ENCODE peak calls at places on chromosomes 2 and 18, in seven cellular contexts. B is upper lobe of left lung, X is Panc1, Y is K562, U is SK-N-SH, L is stomach, J is prostate gland. Z is an unnamed sample. For H3K9me3, the result is how much of the 10 kb centered on the place peaks cover.

GRCh38 chr18:37328946-37329719 is 236.5 kb downstream of the CELF4 start:
- DNase-seq in B (no peak), X (no peak), Y (peak), U (no peak), L (no peak), J (no peak), Z (no peak)

GRCh38 chr2:62382122-62382521 is 123.9 kb downstream of the TMEM17 start:
- DNase-seq in B (no peak), X (no peak), Y (no peak), U (no peak), L (no peak), J (no peak), Z (no peak)

GRCh38 chr18:24413148-24413547 is 13.3 kb upstream of the IMPACT start:
- DNase-seq in B (no peak), X (no peak), Y (no peak), U (no peak), L (no peak), J (no peak), Z (no peak)

GRCh38 chr18:6951336-6952090 is 166.1 kb downstream of the LAMA1 start:
- DNase-seq in B (no peak), X (no peak), Y (no peak), U (no peak), L (no peak), J (no peak), Z (no peak)

GRCh38 chr2:24009680-24010476 is at the start of gene MFSD2B:
- DNase-seq in B (peak), X (no peak), Y (peak), U (peak), L (no peak), J (no peak), Z (no peak)

GRCh38 chr2:72011356-72011661 is 136.4 kb downstream of the CYP26B1 start:
- DNase-seq in B (no peak), X (no peak), Y (no peak), U (no peak), L (peak), J (no peak), Z (no peak)

GRCh38 chr2:42171396-42171971 is 2.3 kb downstream of the EML4 start:
- DNase-seq in B (no peak), X (no peak), Y (no peak), U (peak), L (no peak), J (no peak), Z (no peak)

GRCh38 chr2:47265751-47266231 is 110.7 kb upstream of the STPG4 start:
- DNase-seq in B (no peak), X (no peak), Y (no peak), U (peak), L (no peak), J (peak), Z (no peak)

GRCh38 chr2:231711677-231712461 is 3.5 kb downstream of the PTMA start:
- DNase-seq in B (no peak), X (no peak), Y (no peak), U (no peak), L (no peak), J (no peak), Z (no peak)

GRCh38 chr2:66435549-66435875 is 587 bp downstream of the MEIS1 start:
- DNase-seq in B (no peak), X (no peak), Y (peak), U (no peak), L (no peak), J (no peak), Z (no peak)

GRCh38 chr2:216606551-216607527 is 26.4 kb upstream of the IGFBP2 start:
- DNase-seq in B (peak), X (no peak), Y (no peak), U (no peak), L (no peak), J (no peak), Z (no peak)

GRCh38 chr2:95278637-95279225 is 4.5 kb downstream of the PROM2 start:
- DNase-seq in B (no peak), X (no peak), Y (no peak), U (no peak), L (no peak), J (no peak), Z (no peak)

GRCh38 chr2:216034065-216034464 is 20.7 kb upstream of the MREG start:
- DNase-seq in B (no peak), X (no peak), Y (peak), U (peak), L (peak), J (peak), Z (peak)

GRCh38 chr2:54106631-54107454 is 8.6 kb upstream of the ACYP2 start:
- DNase-seq in B (no peak), X (no peak), Y (peak), U (peak), L (peak), J (no peak), Z (no peak)

GRCh38 chr18:26640541-26640940 is 92.2 kb upstream of the KCTD1 start:
- DNase-seq in B (no peak), X (no peak), Y (no peak), U (no peak), L (no peak), J (no peak), Z (no peak)

GRCh38 chr18:26639149-26639548 is 90.8 kb upstream of the KCTD1 start:
- DNase-seq in B (peak), X (no peak), Y (no peak), U (no peak), L (no peak), J (no peak), Z (no peak)

GRCh38 chr18:26646897-26647296 is 98.5 kb upstream of the KCTD1 start:
- DNase-seq in B (no peak), X (no peak), Y (no peak), U (no peak), L (no peak), J (no peak), Z (no peak)

GRCh38 chr18:26637983-26638382 is 89.6 kb upstream of the KCTD1 start:
- DNase-seq in B (no peak), X (no peak), Y (no peak), U (no peak), L (no peak), J (no peak), Z (no peak)

GRCh38 chr18:26642461-26643348 is 94.4 kb upstream of the KCTD1 start:
- DNase-seq in B (peak), X (no peak), Y (no peak), U (no peak), L (no peak), J (no peak), Z (no peak)
- TF ChIP-seq POLR2AphosphoS5 in B (no peak), X (no peak), Y (no peak), U (no peak), L (no peak), J (no peak), Z (no peak)

DNA sequence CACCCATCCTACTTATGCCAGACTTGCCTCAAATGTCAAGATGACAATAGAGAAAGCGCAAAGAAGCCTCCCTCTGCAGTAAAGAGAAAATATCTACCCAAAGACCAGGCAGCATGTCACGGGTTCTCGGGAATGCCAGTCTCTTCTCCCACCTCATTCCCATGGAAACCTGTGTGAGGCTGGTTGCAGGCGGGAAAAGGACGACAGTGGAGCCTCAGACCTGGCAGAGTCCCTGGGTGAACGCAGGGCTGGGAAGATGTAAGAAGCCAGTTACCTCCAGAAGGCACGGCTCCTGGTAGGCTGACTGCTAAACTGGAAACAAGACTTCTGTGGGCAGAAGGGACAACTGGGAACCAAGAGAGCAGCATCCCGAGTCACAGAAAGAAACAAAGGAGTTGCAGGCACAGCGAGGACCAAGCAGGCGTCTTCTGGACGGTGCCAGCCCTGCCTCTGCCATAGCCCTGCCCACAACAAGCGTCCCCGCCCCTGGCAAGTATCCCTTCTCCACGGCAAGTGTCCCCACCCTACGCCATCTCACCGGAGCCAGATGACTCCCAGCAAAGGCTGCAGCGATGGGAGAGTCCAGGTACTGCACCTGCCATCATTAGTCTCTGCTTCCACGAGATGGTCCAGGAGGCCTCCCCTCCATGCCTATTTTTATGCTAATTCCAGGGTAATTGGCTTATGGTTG is 440.8 kb upstream of the MYT1L start:
- DNase-seq in B (no peak), X (no peak), Y (no peak), U (no peak), L (no peak), J (no peak), Z (no peak)
- H3K9me3 ChIP-seq in B (under half), X (under half), Y (under half), U (under half), L (under half), J (under half), Z (under half)

GRCh38 chr2:174663572-174663971 is 66.0 kb upstream of the WIPF1 start:
- DNase-seq in B (no peak), X (no peak), Y (no peak), U (peak), L (no peak), J (no peak), Z (no peak)

GRCh38 chr2:174662859-174663258 is 65.3 kb upstream of the WIPF1 start:
- DNase-seq in B (no peak), X (no peak), Y (no peak), U (no peak), L (no peak), J (no peak), Z (no peak)

GRCh38 chr2:174662459-174662858 is 64.9 kb upstream of the WIPF1 start:
- DNase-seq in B (no peak), X (no peak), Y (no peak), U (no peak), L (no peak), J (no peak), Z (no peak)

GRCh38 chr2:174666312-174666711 is 68.7 kb upstream of the WIPF1 start:
- DNase-seq in B (no peak), X (no peak), Y (no peak), U (no peak), L (no peak), J (no peak), Z (no peak)

GRCh38 chr2:174664084-174664759 is 66.6 kb upstream of the WIPF1 start:
- DNase-seq in B (no peak), X (no peak), Y (no peak), U (no peak), L (no peak), J (no peak), Z (no peak)
- H3K27ac ChIP-seq in B (no peak), X (no peak), Y (no peak), U (peak), L (peak), J (no peak), Z (peak)

GRCh38 chr18:13616525-13617035 is 109.8 kb downstream of the FAM210A start:
- DNase-seq in B (peak), X (no peak), Y (no peak), U (no peak), L (no peak), J (no peak), Z (no peak)
- TF ChIP-seq POLR2AphosphoS5 in B (no peak), X (no peak), Y (no peak), U (no peak), L (no peak), J (no peak), Z (no peak)

DNA sequence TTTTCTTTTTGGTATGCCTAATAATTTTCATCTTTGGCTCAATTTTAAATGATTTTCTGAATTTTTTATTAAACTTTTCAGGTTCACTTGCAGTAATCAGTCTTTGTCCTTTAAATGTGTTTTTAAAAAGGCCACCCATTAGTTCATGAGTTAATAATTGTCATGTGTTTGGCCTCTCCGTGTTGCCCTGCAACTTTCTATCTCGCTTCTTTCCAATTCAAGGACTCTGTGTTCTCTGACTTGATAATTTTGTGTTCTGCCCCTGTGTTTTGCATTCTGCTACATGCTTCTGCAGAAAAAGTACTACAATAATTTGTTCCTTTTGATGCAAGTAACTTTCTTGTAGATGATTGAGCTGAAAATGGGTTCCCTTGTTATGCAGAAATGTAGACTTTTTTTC is 921.4 kb upstream of the LRATD1 start:
- DNase-seq in B (no peak), X (no peak), Y (no peak), U (no peak), L (no peak), J (no peak), Z (no peak)
- H3K9me3 ChIP-seq in B (under half), X (under half), Y (under half), U (under half), L (under half), J (under half), Z (under half)

GRCh38 chr2:120860579-120860922 is 124.9 kb downstream of the GLI2 start:
- DNase-seq in B (no peak), X (no peak), Y (no peak), U (no peak), L (no peak), J (no peak), Z (no peak)
- H3K27ac ChIP-seq in B (no peak), X (no peak), Y (no peak), U (no peak), L (no peak), J (no peak), Z (no peak)

DNA sequence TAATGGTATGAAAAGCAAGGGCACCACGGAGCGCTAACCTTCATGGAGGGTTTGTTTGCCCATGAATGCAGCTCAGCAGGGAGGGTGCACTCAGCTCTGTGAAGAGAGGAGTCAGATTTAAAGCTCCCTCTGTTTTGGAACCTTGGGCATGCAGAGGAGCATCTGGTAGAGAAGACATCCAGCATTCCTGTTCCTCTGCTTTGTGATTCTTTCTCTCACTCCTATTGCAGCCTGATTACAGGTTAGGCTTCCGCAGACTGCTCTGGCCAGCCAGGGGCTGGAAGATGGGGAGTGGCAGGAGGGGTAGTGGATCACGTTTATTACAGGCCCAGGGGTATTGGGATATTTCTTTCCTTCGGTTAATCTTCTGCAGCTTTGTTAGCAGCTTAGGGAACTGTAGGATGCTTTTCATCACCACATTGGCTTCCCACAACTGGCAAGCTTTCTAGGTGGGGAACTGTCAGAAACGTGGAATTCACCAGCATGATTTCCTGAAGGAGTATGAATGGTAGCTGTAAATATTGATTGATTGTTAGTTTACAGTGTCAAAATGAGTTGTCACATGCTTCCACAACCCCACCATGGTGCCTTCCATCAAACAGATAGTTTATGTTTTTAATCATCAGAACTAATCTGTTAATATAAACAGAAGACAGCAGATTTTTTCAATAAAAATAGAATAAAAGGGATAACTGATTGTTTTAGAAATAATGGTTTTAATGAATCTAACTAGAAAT is 201.1 kb downstream of the VAPA start:
- DNase-seq in B (no peak), X (no peak), Y (no peak), U (no peak), L (no peak), J (no peak), Z (no peak)
- TF ChIP-seq POLR2AphosphoS5 in B (no peak), X (no peak), Y (no peak), U (no peak), L (no peak), J (no peak), Z (no peak)

GRCh38 chr2:3631161-3631850 is 26.7 kb upstream of the ALLC start:
- DNase-seq in B (no peak), X (no peak), Y (no peak), U (no peak), L (peak), J (no peak), Z (no peak)
- H3K9me3 ChIP-seq in B (under half), X (under half), Y (under half), U (under half), L (under half), J (under half), Z (under half)

DNA sequence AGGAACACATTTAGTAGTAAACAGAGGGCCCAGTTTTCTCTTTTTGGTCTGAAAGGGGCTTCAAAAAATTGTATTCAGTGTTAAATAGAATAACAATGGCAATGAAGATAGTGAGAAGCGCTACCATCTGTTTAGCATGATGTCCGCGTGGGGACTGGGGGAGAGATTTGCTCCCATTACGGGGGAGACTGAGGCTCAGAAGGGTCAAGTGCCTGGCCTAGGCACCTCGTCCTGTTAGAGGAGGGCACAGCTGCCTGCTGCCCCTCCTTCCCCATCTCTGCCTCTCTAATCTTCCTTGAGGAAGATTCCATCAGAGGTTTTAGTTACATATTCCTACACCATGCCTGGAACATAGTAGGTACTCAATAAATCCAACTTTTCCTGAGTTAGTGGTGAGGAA is 10.1 kb upstream of the TMEM185B start:
- DNase-seq in B (no peak), X (no peak), Y (no peak), U (no peak), L (no peak), J (no peak), Z (no peak)
- H3K27ac ChIP-seq in B (peak), X (no peak), Y (no peak), U (no peak), L (no peak), J (no peak), Z (no peak)

DNA sequence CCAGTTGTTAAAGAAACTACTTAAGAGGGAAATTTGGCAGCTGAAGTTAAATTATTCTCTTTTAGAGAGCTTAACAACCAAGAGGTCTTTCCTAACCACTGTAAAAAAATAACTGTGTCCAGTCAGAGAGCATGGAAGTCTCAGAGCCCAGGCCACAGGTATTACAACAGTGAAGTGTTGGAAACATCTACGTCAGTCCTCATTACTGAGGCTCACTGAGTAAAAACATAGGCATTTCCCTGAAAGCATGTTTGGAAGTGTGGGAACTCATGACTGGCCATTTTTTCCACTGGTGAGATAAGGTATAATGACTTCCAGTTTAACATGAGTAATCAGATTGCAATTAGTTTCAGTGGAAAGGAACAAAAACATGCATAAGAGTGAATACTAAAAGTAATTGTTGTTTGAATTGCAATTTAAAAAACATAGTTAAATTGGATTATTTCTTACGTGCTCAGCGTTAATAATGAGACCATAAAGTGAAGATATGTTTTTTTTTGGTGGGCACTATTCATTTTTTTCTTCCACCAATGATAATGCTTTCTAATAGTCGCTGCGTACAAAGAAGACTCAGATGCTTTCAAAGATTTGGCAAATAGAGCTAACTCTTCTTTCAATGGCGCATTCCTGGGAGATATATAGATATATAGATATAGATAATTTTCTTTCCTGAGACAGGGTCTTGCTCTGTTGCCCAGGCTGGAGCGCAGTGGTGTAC is 60.8 kb downstream of the EFEMP1 start:
- DNase-seq in B (no peak), X (peak), Y (no peak), U (no peak), L (peak), J (no peak), Z (no peak)
- TF ChIP-seq POLR2AphosphoS5 in B (peak), X (no peak), Y (no peak), U (peak), L (peak), J (no peak), Z (no peak)

Z was measured in breast epithelium.